ENCODE peak calls at places on chromosomes 11 and 22, in five cellular contexts. U is NB4; Z is AG10803; X is CD4-positive, alpha-beta T cell; H is fibroblast of lung. T is an unnamed sample.

GRCh38 chr22:26416670-26417270 is 12.3 kb upstream of the ASPHD2 start:
- DNase-seq in Z (peak), U (no peak), H (no peak), X (no peak), T (no peak)

GRCh38 chr11:65558002-65558784 is at the start of gene LTBP3:
- DNase-seq in Z (peak), X (peak), U (peak), H (peak), T (peak)

GRCh38 chr22:39087881-39088687 is 9.0 kb upstream of the APOBEC3H start:
- DNase-seq in U (no peak), H (no peak), Z (no peak), X (no peak), T (peak)

GRCh38 chr22:23085351-23085671 is 15.0 kb downstream of the GNAZ start:
- DNase-seq in Z (no peak), X (no peak), U (no peak), H (no peak), T (no peak)

GRCh38 chr11:57514538-57515331 is 767 bp downstream of the SLC43A1 start:
- DNase-seq in U (peak), H (peak), Z (peak), X (peak), T (peak)

GRCh38 chr11:106121570-106122320 is 44.3 kb downstream of the AASDHPPT start:
- DNase-seq in H (no peak), Z (no peak), X (no peak), U (no peak), T (no peak)

GRCh38 chr22:42902875-42903510 is 45.9 kb upstream of the ARFGAP3 start:
- DNase-seq in U (no peak), X (no peak), Z (peak), H (peak), T (no peak)

GRCh38 chr11:121929581-121929980 is 186.4 kb downstream of the BLID start:
- DNase-seq in H (peak), U (no peak), Z (peak), X (no peak), T (no peak)

GRCh38 chr11:85826096-85826855 is 15.3 kb upstream of the SYTL2 start:
- DNase-seq in H (peak), X (no peak), Z (peak), U (no peak), T (peak)

GRCh38 chr11:35419713-35420333 is 465 bp upstream of the SLC1A2 start:
- DNase-seq in X (no peak), H (no peak), Z (no peak), U (no peak), T (peak)

GRCh38 chr22:28497188-28497587 is 182.5 kb downstream of the TTC28 start:
- DNase-seq in Z (peak), U (no peak), X (no peak), H (peak), T (no peak)

GRCh38 chr11:11620966-11621880 is 582 bp downstream of the GALNT18 start:
- DNase-seq in X (no peak), Z (peak), H (peak), U (peak), T (peak)

GRCh38 chr22:26903030-26903856 is 245.9 kb downstream of the MIAT start:
- DNase-seq in U (no peak), X (no peak), Z (no peak), H (no peak), T (peak)

GRCh38 chr11:123064268-123064657 is 2.3 kb upstream of the HSPA8 start:
- DNase-seq in U (no peak), H (no peak), X (no peak), Z (no peak), T (no peak)

GRCh38 chr22:43209523-43209890 is 22.6 kb upstream of the TTLL12 start:
- DNase-seq in H (no peak), Z (no peak), U (no peak), X (no peak), T (no peak)

GRCh38 chr11:12007769-12008737 is at the start of gene DKK3:
- DNase-seq in H (peak), X (no peak), Z (peak), U (no peak), T (peak)

GRCh38 chr11:111645657-111646316 is 43.5 kb downstream of the SIK2 start:
- DNase-seq in U (peak), H (no peak), X (no peak), Z (no peak), T (no peak)

GRCh38 chr11:64305691-64306562 is 603 bp downstream of the ESRRA start:
- DNase-seq in U (peak), H (peak), Z (peak), X (peak), T (peak)

GRCh38 chr22:31451709-31452571 is 37.7 kb downstream of the EIF4ENIF1 start:
- DNase-seq in X (no peak), H (peak), U (peak), Z (peak), T (no peak)

GRCh38 chr11:117930668-117931330 is 1.6 kb upstream of the TMPRSS13 start:
- DNase-seq in H (no peak), Z (no peak), U (no peak), X (no peak), T (peak)

GRCh38 chr11:32386770-32387377 is 48.5 kb downstream of the WT1 start:
- DNase-seq in X (no peak), U (peak), Z (peak), H (peak), T (no peak)

GRCh38 chr22:42170946-42171345 is 40.3 kb upstream of the CYP2D6 start:
- DNase-seq in U (no peak), X (no peak), Z (no peak), H (no peak), T (no peak)

GRCh38 chr11:30585892-30586250 is 282 bp downstream of the MPPED2 start:
- DNase-seq in U (no peak), H (no peak), Z (no peak), X (no peak), T (peak)

GRCh38 chr11:30583505-30584280 is 2.5 kb downstream of the MPPED2 start:
- DNase-seq in Z (no peak), H (no peak), U (no peak), X (no peak), T (no peak)

GRCh38 chr11:30585067-30585891 is 874 bp downstream of the MPPED2 start:
- DNase-seq in Z (no peak), U (no peak), X (no peak), H (no peak), T (peak)

GRCh38 chr11:30581646-30582045 is 4.5 kb downstream of the MPPED2 start:
- DNase-seq in X (no peak), U (no peak), Z (no peak), H (no peak), T (no peak)

DNA sequence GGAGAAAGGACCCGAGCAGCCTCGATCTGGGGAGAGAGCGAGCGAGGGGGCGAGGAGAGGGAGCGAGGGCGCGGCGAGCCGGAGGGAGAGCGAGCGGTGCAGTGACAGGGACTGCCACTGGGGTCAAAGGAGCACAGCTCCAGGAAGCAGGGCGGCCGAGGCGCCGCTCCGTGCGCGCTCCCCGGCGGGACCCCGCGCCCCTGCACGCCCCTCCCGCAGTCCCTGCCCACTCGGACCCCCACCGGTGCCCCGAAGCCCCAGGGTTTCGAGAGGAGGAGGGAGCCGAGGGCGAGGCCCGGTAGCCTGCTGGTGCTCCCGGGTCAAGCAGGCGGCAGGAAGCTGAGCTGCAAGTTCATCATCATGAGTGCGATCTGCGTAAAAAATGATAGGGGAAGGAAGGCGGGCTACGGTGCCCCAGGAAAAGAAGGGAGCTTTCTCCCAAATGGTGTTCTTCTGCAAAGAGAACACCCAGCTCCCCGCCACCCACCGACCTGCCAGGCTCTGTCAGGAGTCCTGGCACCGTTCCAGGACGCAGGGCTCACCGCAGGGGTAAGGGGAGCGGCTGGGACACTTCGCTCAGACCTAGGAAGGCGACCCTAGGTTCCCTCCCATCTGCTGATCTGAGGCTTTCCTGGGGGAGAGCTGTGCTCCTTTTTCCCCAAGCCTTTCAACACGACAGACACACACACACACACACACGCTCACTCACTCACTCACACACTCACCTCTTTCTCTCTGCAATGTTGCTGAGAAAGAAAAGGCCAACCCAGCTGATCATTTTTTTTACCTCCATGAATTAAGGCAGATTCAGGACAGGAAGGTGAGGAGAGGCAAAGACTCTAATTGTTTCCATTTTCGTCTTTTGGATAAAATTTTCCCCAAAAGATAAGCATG is at the start of gene MPPED2:
- DNase-seq in Z (no peak), U (no peak), X (no peak), H (no peak), T (peak)
- TF ChIP-seq CTCF in Z (peak), U (no peak), X (no peak), H (no peak), T (peak)

DNA sequence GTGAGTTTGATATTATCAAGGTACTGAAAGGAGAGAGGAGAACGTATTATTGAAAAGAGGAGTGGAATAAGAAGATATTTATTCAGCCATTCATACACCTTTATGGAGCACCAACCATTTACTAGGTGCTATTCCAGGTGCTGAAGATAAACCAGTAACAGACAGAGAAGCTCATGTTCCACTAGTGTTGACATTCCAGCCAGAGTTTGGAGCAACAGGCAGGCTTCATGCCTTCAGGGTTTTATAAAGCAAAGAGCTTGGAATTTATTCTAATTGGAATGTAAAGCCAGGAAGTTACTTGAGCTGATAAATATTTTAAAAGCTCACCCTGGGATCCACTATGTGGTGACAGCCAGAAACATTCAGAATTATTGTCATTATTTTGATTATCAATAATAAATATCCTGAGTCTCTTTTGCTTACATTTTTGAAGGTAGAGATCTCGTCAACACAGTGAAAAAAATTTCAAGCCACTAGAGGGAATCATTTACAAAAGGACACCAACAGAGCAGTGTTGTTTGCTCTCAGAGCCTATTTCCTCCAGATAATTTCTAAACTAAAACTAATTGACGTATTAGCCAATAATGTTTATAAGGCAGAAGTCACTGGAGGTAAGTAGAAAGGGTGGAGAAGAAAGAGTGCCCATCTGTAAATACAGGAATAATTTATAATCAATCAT is 172.0 kb downstream of the KCNA4 start:
- DNase-seq in Z (no peak), H (no peak), X (no peak), U (no peak), T (no peak)
- TF ChIP-seq CTCF in Z (no peak), H (no peak), X (no peak), U (no peak), T (no peak)

GRCh38 chr22:17271711-17272451 is 52.6 kb upstream of the ADA2 start:
- DNase-seq in Z (no peak), U (no peak), H (no peak), X (no peak), T (no peak)

GRCh38 chr22:17267661-17268330 is 48.6 kb upstream of the ADA2 start:
- DNase-seq in Z (no peak), X (no peak), H (no peak), U (no peak), T (no peak)

GRCh38 chr22:17269607-17270261 is 50.5 kb upstream of the ADA2 start:
- DNase-seq in X (no peak), Z (no peak), H (no peak), U (no peak), T (no peak)

GRCh38 chr22:17268501-17269223 is 49.4 kb upstream of the ADA2 start:
- DNase-seq in X (no peak), Z (no peak), U (no peak), H (no peak), T (peak)

DNA sequence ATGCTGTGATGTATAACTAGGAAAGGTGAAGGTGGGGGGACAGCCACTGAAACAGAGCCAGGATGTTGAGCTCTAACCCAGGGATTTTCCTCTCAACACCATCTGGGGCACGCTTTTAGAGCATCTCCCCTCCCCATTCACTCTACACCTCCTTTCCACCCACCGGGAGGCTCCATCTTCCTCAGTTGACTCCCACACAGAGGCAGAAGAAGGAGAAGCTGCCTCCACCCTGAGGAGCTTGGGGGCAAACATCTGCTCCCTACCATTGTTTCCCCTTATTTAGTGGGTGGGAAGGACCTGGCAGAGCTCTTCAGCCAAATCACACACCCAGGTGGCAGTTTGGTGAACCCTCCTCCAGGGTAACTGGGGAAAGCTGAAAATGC is 50.0 kb upstream of the ADA2 start:
- DNase-seq in Z (no peak), U (no peak), X (no peak), H (no peak), T (no peak)
- TF ChIP-seq CTCF in Z (no peak), U (no peak), X (no peak), H (no peak), T (no peak)

GRCh38 chr11:68025047-68025446 is 5.4 kb upstream of the NDUFS8 start:
- DNase-seq in Z (no peak), U (peak), H (no peak), X (no peak), T (peak)
- TF ChIP-seq CTCF in Z (no peak), U (no peak), H (no peak), X (no peak), T (no peak)

DNA sequence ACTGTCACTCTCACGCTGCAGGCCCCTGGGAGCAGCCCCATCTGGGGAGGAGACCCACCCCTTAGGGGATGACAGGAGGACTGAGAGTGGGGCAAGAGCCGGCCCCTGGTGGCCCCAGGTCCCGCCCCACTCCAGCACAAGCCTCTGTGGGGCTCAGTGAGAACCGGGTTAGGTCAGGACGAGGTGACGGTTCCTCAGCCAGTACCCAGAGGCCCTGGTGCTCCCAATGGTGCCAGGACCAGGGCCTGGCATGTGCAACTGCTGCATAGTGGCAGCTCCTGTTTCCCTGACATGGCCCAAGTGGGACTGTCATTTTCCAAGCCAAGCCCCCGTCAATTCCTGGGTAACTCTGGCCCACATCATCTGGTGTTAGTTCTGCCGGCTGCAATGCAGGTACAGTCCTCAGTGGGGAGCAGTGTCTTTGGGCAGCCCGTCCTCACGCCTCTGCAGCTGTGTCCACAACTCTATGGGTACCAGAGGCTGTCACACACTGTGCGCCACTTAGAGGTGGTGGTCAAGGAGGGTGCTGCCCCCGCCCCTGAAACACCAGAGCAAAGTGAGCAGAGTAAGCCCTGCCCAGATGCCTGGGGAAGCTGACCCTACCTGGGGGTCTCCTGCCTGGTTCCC is 15.9 kb downstream of the CHID1 start:
- DNase-seq in H (no peak), Z (no peak), X (no peak), U (no peak), T (no peak)
- TF ChIP-seq CTCF in H (no peak), Z (no peak), X (no peak), U (peak), T (no peak)

GRCh38 chr11:96122601-96123044 is 198.7 kb upstream of the MTMR2 start:
- DNase-seq in Z (no peak), U (no peak), H (no peak), X (no peak), T (no peak)
- TF ChIP-seq CTCF in Z (no peak), U (no peak), H (no peak), X (no peak), T (no peak)

GRCh38 chr11:79159657-79160450 is 281.0 kb downstream of the TENM4 start:
- DNase-seq in X (no peak), Z (no peak), H (no peak), U (no peak), T (no peak)
- TF ChIP-seq CTCF in X (no peak), Z (peak), H (peak), U (no peak), T (no peak)

GRCh38 chr11:60705895-60706294 is 6.5 kb downstream of the MS4A8 start:
- DNase-seq in Z (no peak), X (no peak), U (no peak), H (no peak), T (no peak)

GRCh38 chr11:60706931-60707330 is 7.5 kb downstream of the MS4A8 start:
- DNase-seq in Z (no peak), U (no peak), H (no peak), X (no peak), T (no peak)

GRCh38 chr11:60711316-60711715 is 11.9 kb downstream of the MS4A8 start:
- DNase-seq in X (no peak), H (no peak), Z (no peak), U (no peak), T (no peak)

DNA sequence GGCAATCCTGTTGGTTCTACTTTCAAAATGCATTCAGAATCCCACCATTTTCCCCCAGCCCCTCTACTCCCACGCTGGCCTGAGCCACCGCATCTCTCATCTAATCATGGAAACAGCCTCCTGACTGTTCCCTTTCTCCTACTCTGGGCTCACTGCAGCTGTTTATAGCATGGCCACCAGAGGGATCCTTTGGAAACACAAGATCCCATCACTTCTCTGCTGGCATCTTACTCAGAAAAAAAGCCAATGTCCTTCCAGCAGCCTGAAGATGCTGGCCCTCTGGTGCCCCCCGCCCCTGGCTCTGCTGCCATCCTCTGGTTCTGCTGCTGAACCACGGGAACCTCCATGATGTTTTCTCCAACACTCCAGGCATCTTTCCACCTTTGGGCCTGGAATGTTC is 11.1 kb downstream of the MS4A8 start:
- DNase-seq in Z (no peak), U (no peak), H (no peak), X (no peak), T (no peak)
- TF ChIP-seq CTCF in Z (no peak), U (peak), H (no peak), X (no peak), T (no peak)

GRCh38 chr11:18203723-18204122 is 31.1 kb downstream of the MRGPRX4 start:
- DNase-seq in H (peak), U (peak), Z (no peak), X (no peak), T (peak)
- TF ChIP-seq CTCF in H (peak), U (peak), Z (peak), X (no peak), T (peak)

GRCh38 chr22:45456811-45457210 is 43.3 kb downstream of the RIBC2 start:
- DNase-seq in H (no peak), U (no peak), X (no peak), Z (no peak), T (no peak)

GRCh38 chr22:45460288-45461109 is 42.2 kb upstream of the FBLN1 start:
- DNase-seq in H (peak), Z (peak), X (no peak), U (no peak), T (no peak)

GRCh38 chr22:45458532-45458931 is 44.2 kb upstream of the FBLN1 start:
- DNase-seq in H (no peak), X (no peak), U (no peak), Z (no peak), T (no peak)

GRCh38 chr22:45459235-45459634 is 43.4 kb upstream of the FBLN1 start:
- DNase-seq in Z (no peak), X (no peak), U (no peak), H (no peak), T (no peak)

GRCh38 chr22:45462034-45462655 is 40.5 kb upstream of the FBLN1 start:
- DNase-seq in U (peak), H (no peak), Z (no peak), X (no peak), T (peak)
- TF ChIP-seq CTCF in U (peak), H (no peak), Z (no peak), X (no peak), T (no peak)